ENCODE peak calls at places on chromosomes 11 and 22, in six cellular contexts. W, J, V, Q, U and I are unnamed samples. For H3K27me3, H3K4me1 and H3K36me3, the result is how much of the 10 kb centered on the place peaks cover.

GRCh38 chr11:66267379-66268209 is 845 bp upstream of the RAB1B start:
- DNase-seq in Q (peak), J (peak), U (peak), V (peak), W (peak), I (peak)

GRCh38 chr11:46369458-46370152 is 11.9 kb upstream of the MDK start:
- DNase-seq in U (no peak), J (peak), V (no peak), W (peak), Q (peak), I (peak)

GRCh38 chr11:82792822-82793569 is 59.3 kb upstream of the FAM181B start:
- DNase-seq in W (peak), U (no peak), J (no peak), V (no peak), Q (no peak), I (no peak)

GRCh38 chr11:102007567-102008437 is 39.4 kb upstream of the CFAP300 start:
- DNase-seq in W (peak), V (no peak), U (no peak), J (peak), Q (peak), I (no peak)

GRCh38 chr11:126892781-126893180 is 107.8 kb downstream of the KIRREL3 start:
- DNase-seq in V (no peak), Q (no peak), J (no peak), U (no peak), W (no peak), I (no peak)

GRCh38 chr22:30572840-30573593 is 1.4 kb downstream of the GAL3ST1 start:
- DNase-seq in J (no peak), W (no peak), U (no peak), V (no peak), Q (no peak), I (no peak)

GRCh38 chr22:42813501-42813900 is 43.6 kb downstream of the ARFGAP3 start:
- DNase-seq in Q (no peak), J (no peak), W (no peak), V (no peak), U (no peak), I (no peak)

GRCh38 chr11:12126352-12127019 is 16.1 kb downstream of the MICAL2 start:
- DNase-seq in W (no peak), Q (no peak), V (peak), J (peak), U (peak), I (no peak)

GRCh38 chr11:103091024-103091423 is 936 bp downstream of the DCUN1D5 start:
- DNase-seq in J (peak), Q (no peak), V (no peak), W (peak), U (no peak), I (peak)

GRCh38 chr11:105189586-105189985 is 50.0 kb upstream of the CARD18 start:
- DNase-seq in J (peak), V (no peak), U (no peak), Q (no peak), W (no peak), I (no peak)

GRCh38 chr22:30565341-30565740 is 9.1 kb downstream of the GAL3ST1 start:
- DNase-seq in Q (no peak), W (no peak), V (no peak), J (no peak), U (no peak), I (no peak)

GRCh38 chr11:85394288-85394687 is 232.9 kb downstream of the DLG2 start:
- DNase-seq in V (no peak), J (no peak), Q (no peak), U (no peak), W (no peak), I (no peak)

GRCh38 chr11:73114835-73115220 is 27.3 kb downstream of the FCHSD2 start:
- DNase-seq in Q (no peak), V (no peak), J (peak), W (no peak), U (no peak), I (no peak)

GRCh38 chr11:62108971-62109391 is 14.8 kb upstream of the INCENP start:
- DNase-seq in U (no peak), Q (no peak), J (peak), V (no peak), W (peak), I (no peak)

GRCh38 chr11:33471541-33471940 is 214.4 kb downstream of the HIPK3 start:
- DNase-seq in J (peak), Q (no peak), U (no peak), W (no peak), V (no peak), I (no peak)

GRCh38 chr11:12159351-12160099 is 49.1 kb downstream of the MICAL2 start:
- DNase-seq in W (peak), Q (no peak), V (no peak), J (peak), U (no peak), I (no peak)

GRCh38 chr11:85310479-85310878 is 316.7 kb downstream of the DLG2 start:
- DNase-seq in J (no peak), U (no peak), W (no peak), V (no peak), Q (no peak), I (no peak)

GRCh38 chr11:86955674-86956522 is 703 bp upstream of the FZD4 start:
- DNase-seq in J (peak), V (peak), W (peak), U (peak), Q (peak), I (no peak)

GRCh38 chr22:24060375-24060788 is 49.3 kb downstream of the CABIN1 start:
- DNase-seq in W (peak), U (no peak), V (no peak), J (peak), Q (no peak), I (no peak)

GRCh38 chr22:44942979-44943700 is 66.7 kb downstream of the PHF21B start:
- DNase-seq in J (no peak), W (no peak), Q (no peak), U (no peak), V (no peak), I (no peak)
- H3K27me3 ChIP-seq in J (under half), W (under half), Q (under half), U (under half), V (under half), I (under half)

GRCh38 chr22:44190381-44190976 is 9.8 kb downstream of the PARVG start:
- DNase-seq in W (no peak), J (no peak), V (peak), Q (no peak), U (no peak), I (no peak)

GRCh38 chr22:44192098-44192810 is 11.5 kb downstream of the PARVG start:
- DNase-seq in V (no peak), U (peak), Q (no peak), J (peak), W (peak), I (peak)

GRCh38 chr22:44188986-44189630 is 8.4 kb downstream of the PARVG start:
- DNase-seq in V (peak), J (no peak), U (no peak), Q (no peak), W (no peak), I (no peak)

GRCh38 chr22:44192811-44193536 is 12.2 kb downstream of the PARVG start:
- DNase-seq in W (no peak), U (no peak), J (no peak), V (no peak), Q (no peak), I (no peak)

GRCh38 chr22:44191036-44191454 is 10.3 kb downstream of the PARVG start:
- DNase-seq in W (no peak), U (no peak), V (peak), Q (no peak), J (peak), I (peak)
- H3K4me1 ChIP-seq in W (under half), U (under half), V (under half), Q (under half), J (under half), I (under half)

GRCh38 chr22:37240240-37240940 is 3.7 kb downstream of the RAC2 start:
- DNase-seq in Q (no peak), J (no peak), W (no peak), U (peak), V (no peak), I (no peak)

GRCh38 chr22:37235897-37236607 is 8.0 kb downstream of the RAC2 start:
- DNase-seq in U (peak), W (no peak), J (no peak), V (no peak), Q (no peak), I (no peak)

GRCh38 chr22:37234736-37235711 is 9.0 kb downstream of the RAC2 start:
- DNase-seq in W (no peak), V (no peak), U (peak), Q (no peak), J (no peak), I (no peak)

GRCh38 chr22:37239336-37240239 is 4.5 kb downstream of the RAC2 start:
- DNase-seq in U (peak), V (no peak), Q (no peak), W (no peak), J (no peak), I (no peak)

DNA sequence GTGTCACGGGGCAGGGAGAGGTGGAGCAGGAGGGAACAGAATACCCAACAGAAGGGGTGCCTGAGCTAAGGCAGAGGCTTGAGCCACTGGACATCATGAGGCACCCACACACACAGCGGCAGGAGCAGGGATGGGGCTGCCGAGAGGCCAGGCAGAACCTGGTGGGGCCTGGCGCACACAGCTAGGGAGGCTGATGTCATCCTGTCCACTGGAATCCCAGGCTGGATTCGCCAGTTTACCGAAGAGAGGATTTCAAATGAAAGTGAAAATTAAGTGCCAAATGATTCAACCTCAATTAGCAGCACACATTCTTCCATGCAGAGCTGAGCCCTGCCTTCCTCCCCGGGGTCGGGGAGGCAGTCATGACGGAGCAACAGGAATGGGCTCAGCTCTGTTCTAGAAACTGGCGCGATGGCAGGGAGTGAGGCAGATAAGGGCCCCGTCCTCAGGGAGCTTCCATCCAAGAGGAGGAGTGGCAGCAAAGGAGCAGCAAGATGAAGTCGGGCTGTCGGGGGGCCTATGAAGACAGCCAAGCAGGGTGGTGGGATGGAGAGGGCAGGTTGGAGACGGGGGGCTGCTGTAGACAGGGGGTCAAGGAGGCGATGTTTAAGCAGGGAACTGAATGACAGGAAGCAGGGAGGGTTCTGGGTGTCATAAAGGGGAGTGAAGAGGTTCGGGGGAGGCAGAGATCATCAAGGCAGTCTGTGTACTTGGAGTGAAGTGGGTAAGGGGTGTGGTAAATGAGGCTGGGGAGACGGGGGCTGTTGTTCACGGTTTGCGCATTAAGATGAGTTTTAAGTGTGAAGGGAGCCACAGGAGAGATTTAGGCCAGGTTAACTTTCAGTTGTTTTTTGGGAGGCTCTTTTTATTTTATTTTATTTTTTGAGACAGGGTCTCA is 6.4 kb downstream of the RAC2 start:
- DNase-seq in V (no peak), U (peak), Q (no peak), J (no peak), W (no peak), I (no peak)
- H3K36me3 ChIP-seq in V (under half), U (under half), Q (half or more), J (under half), W (under half), I (half or more)

DNA sequence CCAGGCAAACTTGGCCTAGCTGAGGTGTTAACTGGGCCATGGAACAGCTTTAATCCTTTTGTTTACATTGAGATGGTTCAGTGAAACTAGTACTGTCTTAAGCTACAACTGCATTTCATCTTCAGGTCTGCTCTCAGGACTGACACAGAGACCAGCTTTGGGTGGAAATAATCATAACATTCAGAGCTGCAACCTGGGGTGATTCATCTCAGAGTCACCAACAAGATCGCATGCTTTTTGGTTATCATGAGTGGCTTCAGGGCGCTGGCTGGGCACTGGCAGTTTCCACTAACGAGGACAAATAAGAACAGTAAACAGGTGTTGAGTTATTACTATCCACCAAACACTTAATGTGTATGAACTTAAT is 60.9 kb upstream of the PAX6 start:
- DNase-seq in W (no peak), V (no peak), U (no peak), Q (no peak), J (peak), I (no peak)
- H3K27me3 ChIP-seq in W (under half), V (under half), U (under half), Q (under half), J (under half), I (under half)

DNA sequence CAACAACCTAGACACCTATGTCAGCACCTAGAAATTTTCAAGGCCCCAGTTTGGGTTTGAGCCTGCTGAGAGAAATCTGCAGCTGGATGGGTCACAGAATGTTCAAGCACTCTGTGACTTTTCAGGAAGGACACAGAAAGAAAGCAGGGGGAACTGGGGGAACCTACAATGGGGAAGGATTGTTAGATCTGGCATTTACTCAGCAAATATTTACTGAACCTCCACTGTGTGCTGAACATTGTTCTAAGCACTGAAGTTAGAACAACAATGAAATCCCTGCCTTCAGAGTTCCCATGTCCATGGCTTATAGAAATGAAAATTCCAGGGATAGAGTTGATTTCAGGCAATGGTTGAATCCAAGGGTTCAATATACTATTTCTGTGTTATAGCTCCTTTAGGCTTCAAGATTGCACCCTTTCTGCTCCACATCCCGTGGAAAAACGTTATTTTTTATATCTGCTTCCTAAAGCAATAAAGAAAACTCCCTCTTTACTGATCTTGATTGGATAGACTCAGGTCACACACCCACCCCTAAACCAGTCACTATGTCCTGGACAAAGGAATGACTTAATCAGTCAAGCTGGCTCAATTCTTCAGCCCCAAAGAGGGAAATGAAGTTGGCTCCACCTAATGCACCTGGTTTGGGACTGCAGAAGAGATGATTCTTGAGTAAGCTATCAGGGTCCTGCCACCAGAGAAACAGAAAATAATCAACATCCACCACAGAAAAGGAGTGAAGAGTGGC is 95.1 kb downstream of the OR5AK2 start:
- DNase-seq in Q (no peak), V (no peak), J (no peak), U (no peak), W (no peak), I (no peak)
- H3K4me1 ChIP-seq in Q (under half), V (under half), J (under half), U (under half), W (under half), I (under half)

DNA sequence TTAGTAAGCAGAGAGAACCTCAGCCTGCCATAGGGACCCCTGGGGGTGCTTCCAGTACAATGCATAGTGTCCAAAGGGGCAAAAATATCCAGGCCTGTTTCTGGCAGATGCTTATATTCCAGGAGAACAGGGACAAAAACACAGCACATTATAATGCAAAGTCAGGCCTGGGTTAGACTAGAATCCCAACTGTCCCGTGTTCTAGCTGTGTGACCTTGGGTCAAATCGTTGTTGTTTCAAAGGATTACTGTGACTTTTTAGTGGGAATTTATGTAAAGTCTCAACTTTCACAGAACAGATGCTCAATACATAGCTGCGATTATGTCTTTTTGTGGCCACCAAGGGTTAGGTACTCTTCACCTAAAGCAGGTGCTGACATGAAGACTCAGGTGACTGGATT is 86.0 kb downstream of the USP35 start:
- DNase-seq in V (no peak), U (no peak), Q (no peak), J (no peak), W (no peak), I (no peak)
- H3K36me3 ChIP-seq in V (under half), U (under half), Q (under half), J (under half), W (under half), I (under half)

GRCh38 chr11:64628596-64628995 is 37.6 kb downstream of the SLC22A12 start:
- DNase-seq in U (no peak), V (no peak), Q (no peak), W (no peak), J (no peak), I (no peak)
- H3K27me3 ChIP-seq in U (under half), V (under half), Q (under half), W (under half), J (under half), I (under half)

DNA sequence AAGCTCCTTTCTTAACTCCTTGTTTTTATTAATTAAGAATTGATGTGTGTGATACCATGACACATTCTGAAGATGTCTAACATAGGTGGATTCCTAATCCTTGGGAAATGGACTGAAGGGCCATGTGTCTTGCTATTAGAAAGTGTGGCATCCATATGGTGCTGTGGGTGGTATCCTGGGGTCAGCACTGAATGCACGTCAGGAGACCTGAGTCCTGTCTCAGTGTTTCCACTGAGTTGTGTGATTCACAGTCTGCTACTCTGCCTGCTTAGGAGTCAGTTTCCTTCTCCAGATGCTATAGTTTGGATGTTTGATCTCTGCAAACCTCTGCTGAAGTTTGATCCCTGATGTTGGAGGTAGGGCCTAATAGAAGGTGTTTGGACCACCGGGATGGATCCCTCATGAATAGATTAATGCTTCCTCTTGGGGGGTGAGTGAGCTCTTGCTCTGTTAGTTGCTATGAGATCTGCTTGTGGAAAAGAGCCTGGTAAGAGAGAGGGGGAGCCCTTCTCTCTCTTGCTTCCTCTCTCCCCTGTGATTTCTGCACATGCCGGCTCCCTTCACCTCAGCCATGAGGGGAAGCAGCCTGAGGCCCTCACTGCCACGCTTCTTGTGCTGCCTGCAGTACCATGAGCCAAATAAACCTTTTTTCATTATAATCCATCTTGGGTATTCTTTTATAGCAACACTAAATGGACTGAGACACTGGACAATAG is 666.5 kb downstream of the NTM start:
- DNase-seq in W (no peak), J (no peak), Q (no peak), V (no peak), U (no peak), I (no peak)
- H3K4me1 ChIP-seq in W (under half), J (under half), Q (under half), V (under half), U (under half), I (under half)

GRCh38 chr11:64312947-64313346 is 4.4 kb downstream of the TRMT112 start:
- DNase-seq in U (no peak), Q (no peak), V (no peak), W (no peak), J (no peak), I (no peak)

GRCh38 chr11:64317325-64317960 is at the start of gene TRMT112:
- DNase-seq in J (peak), V (peak), W (peak), Q (peak), U (peak), I (peak)

GRCh38 chr11:64314146-64314804 is 3.1 kb downstream of the TRMT112 start:
- DNase-seq in V (no peak), J (no peak), U (no peak), Q (no peak), W (no peak), I (no peak)

GRCh38 chr11:64314805-64315561 is 2.4 kb downstream of the TRMT112 start:
- DNase-seq in W (no peak), U (no peak), J (no peak), V (no peak), Q (no peak), I (no peak)

GRCh38 chr11:64313491-64314145 is 3.7 kb downstream of the TRMT112 start:
- DNase-seq in J (no peak), W (no peak), U (no peak), Q (no peak), V (peak), I (no peak)
- H3K36me3 ChIP-seq in J (under half), W (under half), U (under half), Q (under half), V (under half), I (under half)